ENCODE peak calls at places on chromosomes 13 and 19, in ten cellular contexts. One of them, this sample, is unnamed.

GRCh38 chr13:91331047-91331915 is 16.2 kb upstream of the MIR17HG start:
- DNase-seq in hippocampal formation: no peak
- DNase-seq in Calu3: no peak
- DNase-seq in AG10803: no peak
- DNase-seq in effector CD4-positive, alpha-beta T cell: no peak
- DNase-seq in GM04503: no peak
- DNase-seq in CD8-positive, alpha-beta memory T cell: no peak
- DNase-seq in stimulated activated CD8-positive, alpha-beta memory T cell treated with anti-CD3 and anti-CD28 coated beads, Interleukin-15, amount 100 ng/mL, for 4 hours: no peak
- DNase-seq in H54: no peak
- DNase-seq in choroid plexus epithelial cell: no peak
- DNase-seq in this sample: no peak

GRCh38 chr19:3005345-3005744 is 23.7 kb downstream of the TLE2 start:
- DNase-seq in hippocampal formation: no peak
- DNase-seq in Calu3: no peak
- DNase-seq in AG10803: no peak
- DNase-seq in effector CD4-positive, alpha-beta T cell: no peak
- DNase-seq in GM04503: no peak
- DNase-seq in CD8-positive, alpha-beta memory T cell: no peak
- DNase-seq in stimulated activated CD8-positive, alpha-beta memory T cell treated with anti-CD3 and anti-CD28 coated beads, Interleukin-15, amount 100 ng/mL, for 4 hours: no peak
- DNase-seq in H54: no peak
- DNase-seq in choroid plexus epithelial cell: no peak
- DNase-seq in this sample: no peak

GRCh38 chr13:104816716-104817115 is 1718.7 kb downstream of the EFNB2 start:
- DNase-seq in hippocampal formation: no peak
- DNase-seq in Calu3: no peak
- DNase-seq in AG10803: no peak
- DNase-seq in effector CD4-positive, alpha-beta T cell: no peak
- DNase-seq in GM04503: no peak
- DNase-seq in CD8-positive, alpha-beta memory T cell: no peak
- DNase-seq in stimulated activated CD8-positive, alpha-beta memory T cell treated with anti-CD3 and anti-CD28 coated beads, Interleukin-15, amount 100 ng/mL, for 4 hours: no peak
- DNase-seq in H54: no peak
- DNase-seq in choroid plexus epithelial cell: no peak
- DNase-seq in this sample: no peak

GRCh38 chr19:49491030-49491803 is 3.8 kb downstream of the RPL13A start:
- DNase-seq in hippocampal formation: no peak
- DNase-seq in Calu3: no peak
- DNase-seq in AG10803: no peak
- DNase-seq in effector CD4-positive, alpha-beta T cell: no peak
- DNase-seq in GM04503: no peak
- DNase-seq in CD8-positive, alpha-beta memory T cell: no peak
- DNase-seq in stimulated activated CD8-positive, alpha-beta memory T cell treated with anti-CD3 and anti-CD28 coated beads, Interleukin-15, amount 100 ng/mL, for 4 hours: no peak
- DNase-seq in H54: no peak
- DNase-seq in choroid plexus epithelial cell: no peak
- DNase-seq in this sample: no peak

GRCh38 chr13:33353210-33353609 is 67.7 kb upstream of the STARD13 start:
- DNase-seq in hippocampal formation: no peak
- DNase-seq in Calu3: no peak
- DNase-seq in AG10803: no peak
- DNase-seq in effector CD4-positive, alpha-beta T cell: no peak
- DNase-seq in GM04503: no peak
- DNase-seq in CD8-positive, alpha-beta memory T cell: no peak
- DNase-seq in stimulated activated CD8-positive, alpha-beta memory T cell treated with anti-CD3 and anti-CD28 coated beads, Interleukin-15, amount 100 ng/mL, for 4 hours: no peak
- DNase-seq in H54: no peak
- DNase-seq in choroid plexus epithelial cell: no peak
- DNase-seq in this sample: peak; percentile 85

GRCh38 chr19:49515767-49516166 is 3.3 kb downstream of the FCGRT start:
- DNase-seq in hippocampal formation: no peak
- DNase-seq in Calu3: no peak
- DNase-seq in AG10803: no peak
- DNase-seq in effector CD4-positive, alpha-beta T cell: no peak
- DNase-seq in GM04503: no peak
- DNase-seq in CD8-positive, alpha-beta memory T cell: no peak
- DNase-seq in stimulated activated CD8-positive, alpha-beta memory T cell treated with anti-CD3 and anti-CD28 coated beads, Interleukin-15, amount 100 ng/mL, for 4 hours: no peak
- DNase-seq in H54: no peak
- DNase-seq in choroid plexus epithelial cell: no peak
- DNase-seq in this sample: peak; percentile 81

GRCh38 chr13:32045963-32046785 is 14.6 kb downstream of the FRY start:
- DNase-seq in hippocampal formation: peak; percentile 79
- DNase-seq in Calu3: peak; percentile 18
- DNase-seq in AG10803: peak; percentile 35
- DNase-seq in effector CD4-positive, alpha-beta T cell: no peak
- DNase-seq in GM04503: no peak
- DNase-seq in CD8-positive, alpha-beta memory T cell: peak; percentile 2
- DNase-seq in stimulated activated CD8-positive, alpha-beta memory T cell treated with anti-CD3 and anti-CD28 coated beads, Interleukin-15, amount 100 ng/mL, for 4 hours: no peak
- DNase-seq in H54: no peak
- DNase-seq in choroid plexus epithelial cell: peak; percentile 72
- DNase-seq in this sample: no peak

GRCh38 chr19:17441241-17442135 is 7.0 kb downstream of the TMEM221 start:
- DNase-seq in hippocampal formation: peak; percentile 3
- DNase-seq in Calu3: no peak
- DNase-seq in AG10803: peak; percentile 52
- DNase-seq in effector CD4-positive, alpha-beta T cell: no peak
- DNase-seq in GM04503: no peak
- DNase-seq in CD8-positive, alpha-beta memory T cell: peak; percentile 35
- DNase-seq in stimulated activated CD8-positive, alpha-beta memory T cell treated with anti-CD3 and anti-CD28 coated beads, Interleukin-15, amount 100 ng/mL, for 4 hours: no peak
- DNase-seq in H54: no peak
- DNase-seq in choroid plexus epithelial cell: peak; percentile 44
- DNase-seq in this sample: no peak

GRCh38 chr19:14408641-14409120 is 10.5 kb downstream of the DDX39A start:
- DNase-seq in hippocampal formation: no peak
- DNase-seq in Calu3: no peak
- DNase-seq in AG10803: peak; percentile 16
- DNase-seq in effector CD4-positive, alpha-beta T cell: no peak
- DNase-seq in GM04503: no peak
- DNase-seq in CD8-positive, alpha-beta memory T cell: no peak
- DNase-seq in stimulated activated CD8-positive, alpha-beta memory T cell treated with anti-CD3 and anti-CD28 coated beads, Interleukin-15, amount 100 ng/mL, for 4 hours: no peak
- DNase-seq in H54: no peak
- DNase-seq in choroid plexus epithelial cell: no peak
- DNase-seq in this sample: no peak

GRCh38 chr19:13143135-13143534 is 7.0 kb downstream of the STX10 start:
- DNase-seq in hippocampal formation: no peak
- DNase-seq in Calu3: peak; percentile 55
- DNase-seq in AG10803: peak; percentile 79
- DNase-seq in effector CD4-positive, alpha-beta T cell: no peak
- DNase-seq in GM04503: peak; percentile 72
- DNase-seq in CD8-positive, alpha-beta memory T cell: no peak
- DNase-seq in stimulated activated CD8-positive, alpha-beta memory T cell treated with anti-CD3 and anti-CD28 coated beads, Interleukin-15, amount 100 ng/mL, for 4 hours: no peak
- DNase-seq in H54: no peak
- DNase-seq in choroid plexus epithelial cell: peak; percentile 76
- DNase-seq in this sample: no peak

GRCh38 chr19:18208098-18208951 is 4.5 kb upstream of the RAB3A start:
- DNase-seq in hippocampal formation: no peak
- DNase-seq in Calu3: peak; percentile 49
- DNase-seq in AG10803: peak; percentile 68
- DNase-seq in effector CD4-positive, alpha-beta T cell: peak; percentile 49
- DNase-seq in GM04503: peak; percentile 61
- DNase-seq in CD8-positive, alpha-beta memory T cell: peak; percentile 53
- DNase-seq in stimulated activated CD8-positive, alpha-beta memory T cell treated with anti-CD3 and anti-CD28 coated beads, Interleukin-15, amount 100 ng/mL, for 4 hours: no peak
- DNase-seq in H54: no peak
- DNase-seq in choroid plexus epithelial cell: peak; percentile 49
- DNase-seq in this sample: no peak

GRCh38 chr19:38049105-38049649 is 142.2 kb downstream of the SIPA1L3 start:
- DNase-seq in hippocampal formation: no peak
- DNase-seq in Calu3: no peak
- DNase-seq in AG10803: peak; percentile 57
- DNase-seq in effector CD4-positive, alpha-beta T cell: peak; percentile 10
- DNase-seq in GM04503: no peak
- DNase-seq in CD8-positive, alpha-beta memory T cell: peak; percentile 80
- DNase-seq in stimulated activated CD8-positive, alpha-beta memory T cell treated with anti-CD3 and anti-CD28 coated beads, Interleukin-15, amount 100 ng/mL, for 4 hours: peak; percentile 18
- DNase-seq in H54: no peak
- DNase-seq in choroid plexus epithelial cell: peak; percentile 54
- DNase-seq in this sample: no peak

GRCh38 chr13:27117158-27117557 is 54.5 kb downstream of the USP12 start:
- DNase-seq in hippocampal formation: no peak
- DNase-seq in Calu3: no peak
- DNase-seq in AG10803: no peak
- DNase-seq in effector CD4-positive, alpha-beta T cell: no peak
- DNase-seq in GM04503: no peak
- DNase-seq in CD8-positive, alpha-beta memory T cell: no peak
- DNase-seq in stimulated activated CD8-positive, alpha-beta memory T cell treated with anti-CD3 and anti-CD28 coated beads, Interleukin-15, amount 100 ng/mL, for 4 hours: no peak
- DNase-seq in H54: no peak
- DNase-seq in choroid plexus epithelial cell: peak; percentile 76
- DNase-seq in this sample: no peak

GRCh38 chr13:41370736-41371135 is 59.7 kb downstream of the NAA16 start:
- DNase-seq in hippocampal formation: no peak
- DNase-seq in Calu3: no peak
- DNase-seq in AG10803: peak; percentile 57
- DNase-seq in effector CD4-positive, alpha-beta T cell: no peak
- DNase-seq in GM04503: no peak
- DNase-seq in CD8-positive, alpha-beta memory T cell: no peak
- DNase-seq in stimulated activated CD8-positive, alpha-beta memory T cell treated with anti-CD3 and anti-CD28 coated beads, Interleukin-15, amount 100 ng/mL, for 4 hours: no peak
- DNase-seq in H54: no peak
- DNase-seq in choroid plexus epithelial cell: no peak
- DNase-seq in this sample: no peak

GRCh38 chr13:30463820-30464495 is 1.8 kb downstream of the HMGB1 start:
- DNase-seq in hippocampal formation: peak; percentile 61
- DNase-seq in Calu3: no peak
- DNase-seq in AG10803: peak; percentile 68
- DNase-seq in effector CD4-positive, alpha-beta T cell: peak; percentile 52
- DNase-seq in GM04503: peak; percentile 29
- DNase-seq in CD8-positive, alpha-beta memory T cell: peak; percentile 73
- DNase-seq in stimulated activated CD8-positive, alpha-beta memory T cell treated with anti-CD3 and anti-CD28 coated beads, Interleukin-15, amount 100 ng/mL, for 4 hours: peak; percentile 49
- DNase-seq in H54: no peak
- DNase-seq in choroid plexus epithelial cell: peak; percentile 71
- DNase-seq in this sample: peak; percentile 50

GRCh38 chr19:45615795-45616708 is 14.0 kb upstream of the GPR4 start:
- DNase-seq in hippocampal formation: no peak
- DNase-seq in Calu3: peak; percentile 82
- DNase-seq in AG10803: peak; percentile 66
- DNase-seq in effector CD4-positive, alpha-beta T cell: peak; percentile 59
- DNase-seq in GM04503: no peak
- DNase-seq in CD8-positive, alpha-beta memory T cell: peak; percentile 65
- DNase-seq in stimulated activated CD8-positive, alpha-beta memory T cell treated with anti-CD3 and anti-CD28 coated beads, Interleukin-15, amount 100 ng/mL, for 4 hours: peak; percentile 46
- DNase-seq in H54: peak; percentile 68
- DNase-seq in choroid plexus epithelial cell: peak; percentile 95
- DNase-seq in this sample: peak; percentile 59

This sample was measured in tibial artery.